ENCODE peak calls at places on chromosomes 11 and 22, in four cellular contexts. P is glutamatergic neuron, K is progenitor cell of endocrine pancreas, I is kidney. F is an unnamed sample.

GRCh38 chr11:35491231-35491871 is 34.1 kb downstream of the PAMR1 start:
- DNase-seq in P (no peak), K (no peak), I (no peak), F (no peak)

GRCh38 chr22:42459273-42460040 is 27.3 kb upstream of the NFAM1 start:
- DNase-seq in P (no peak), K (no peak), I (peak), F (no peak)

GRCh38 chr22:17119481-17120202 is 1.5 kb downstream of the TMEM121B start:
- DNase-seq in P (peak), K (no peak), I (no peak), F (no peak)

GRCh38 chr11:35003658-35004057 is 87.2 kb downstream of the PDHX start:
- DNase-seq in P (no peak), K (no peak), I (no peak), F (no peak)

GRCh38 chr11:1237128-1237580 is 14.3 kb downstream of the MUC5B start:
- DNase-seq in P (peak), K (no peak), I (peak), F (no peak)

GRCh38 chr11:130832571-130833432 is 83.5 kb downstream of the SNX19 start:
- DNase-seq in P (no peak), K (no peak), I (no peak), F (no peak)

GRCh38 chr11:107999759-108000455 is 8.8 kb upstream of the CUL5 start:
- DNase-seq in P (no peak), K (peak), I (no peak), F (no peak)

GRCh38 chr22:21741790-21742189 is 6.2 kb upstream of the YPEL1 start:
- DNase-seq in P (peak), K (no peak), I (no peak), F (no peak)

GRCh38 chr22:23219787-23220484 is 39.6 kb downstream of the BCR start:
- DNase-seq in P (peak), K (no peak), I (peak), F (peak)

GRCh38 chr22:23113067-23113846 is 28.5 kb downstream of the RSPH14 start:
- DNase-seq in P (peak), K (no peak), I (no peak), F (no peak)

GRCh38 chr11:44627911-44628729 is 62.7 kb downstream of the CD82 start:
- DNase-seq in P (no peak), K (peak), I (no peak), F (no peak)

GRCh38 chr11:74170694-74171629 is at the start of the genes C2CD3 and PPME1:
- DNase-seq in P (peak), K (peak), I (peak), F (peak)
- TF ChIP-seq CTCF in P (peak), K (peak), I (no peak), F (no peak)

GRCh38 chr11:128323381-128323780 is 264.0 kb downstream of the ETS1 start:
- DNase-seq in P (no peak), K (no peak), I (no peak), F (no peak)
- TF ChIP-seq CTCF in P (no peak), K (no peak), I (peak), F (no peak)

GRCh38 chr22:19559956-19560355 is 35.7 kb upstream of the CLDN5 start:
- DNase-seq in P (no peak), K (no peak), I (no peak), F (no peak)

GRCh38 chr22:19554834-19555404 is 30.7 kb upstream of the CLDN5 start:
- DNase-seq in P (no peak), K (no peak), I (no peak), F (no peak)

GRCh38 chr22:19555651-19556050 is 31.4 kb upstream of the CLDN5 start:
- DNase-seq in P (no peak), K (no peak), I (no peak), F (no peak)

GRCh38 chr22:19556963-19557545 is 32.8 kb upstream of the CLDN5 start:
- DNase-seq in P (no peak), K (no peak), I (no peak), F (no peak)

GRCh38 chr22:19559324-19559811 is 35.2 kb upstream of the CLDN5 start:
- DNase-seq in P (no peak), K (no peak), I (no peak), F (no peak)
- TF ChIP-seq CTCF in P (no peak), K (no peak), I (no peak), F (no peak)

GRCh38 chr22:46036558-46037408 is 59.8 kb upstream of the WNT7B start:
- DNase-seq in P (no peak), K (peak), I (peak), F (no peak)
- TF ChIP-seq CTCF in P (no peak), K (no peak), I (peak), F (no peak)

DNA sequence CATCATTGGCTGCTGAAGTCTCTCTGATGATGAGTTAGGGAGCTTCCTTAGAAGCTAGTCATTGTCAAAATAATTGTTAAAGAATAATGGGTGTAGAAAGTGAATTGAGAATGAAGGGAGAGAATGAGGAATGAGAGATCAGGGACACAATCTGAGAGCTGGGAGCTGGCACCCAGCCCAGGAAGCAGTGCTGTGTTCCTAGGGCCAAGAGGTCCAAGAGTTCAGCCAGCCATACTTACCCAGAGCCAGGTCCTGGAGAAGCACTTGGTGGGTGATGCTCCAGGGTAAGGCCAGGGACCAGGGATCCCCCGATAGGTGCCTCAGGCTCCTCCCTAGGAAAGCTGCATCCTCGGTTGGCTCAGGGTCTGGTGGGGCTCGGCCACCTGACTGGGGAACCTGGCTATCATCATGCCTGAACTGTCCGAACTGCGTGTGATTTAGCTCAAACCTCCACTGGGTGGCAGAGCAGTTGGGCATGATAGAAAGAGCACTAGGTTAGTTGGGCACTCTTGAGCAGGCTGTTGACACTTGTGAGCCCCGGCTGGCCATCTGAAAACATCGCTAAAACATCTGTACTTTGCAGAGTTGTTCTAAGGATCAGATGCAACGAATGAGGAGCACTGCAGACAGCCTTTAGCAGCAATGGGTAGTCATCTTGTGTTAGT is 123.9 kb upstream of the NCAM1 start:
- DNase-seq in P (no peak), K (no peak), I (no peak), F (no peak)
- TF ChIP-seq CTCF in P (no peak), K (no peak), I (no peak), F (no peak)

DNA sequence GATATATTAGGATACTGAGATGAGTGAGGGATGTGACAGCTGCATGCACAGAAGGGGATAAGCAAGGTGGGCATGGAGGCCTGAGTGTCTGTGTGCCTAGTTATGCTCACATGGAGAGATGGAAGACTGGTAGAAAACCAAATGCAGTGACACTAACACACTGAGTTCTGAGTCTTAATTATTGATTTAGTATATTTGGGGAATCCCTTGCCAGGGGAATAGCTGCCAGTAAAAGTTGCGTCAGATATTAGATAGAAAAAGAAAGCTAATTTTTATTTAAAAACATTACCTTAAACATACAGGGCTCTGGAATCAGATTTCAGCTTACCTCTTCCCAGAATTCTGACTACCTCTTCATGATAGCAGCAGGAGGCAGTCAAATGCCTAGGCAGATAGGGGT is 620.5 kb downstream of the METTL15 start:
- DNase-seq in P (no peak), K (no peak), I (no peak), F (no peak)
- TF ChIP-seq CTCF in P (no peak), K (no peak), I (no peak), F (no peak)

DNA sequence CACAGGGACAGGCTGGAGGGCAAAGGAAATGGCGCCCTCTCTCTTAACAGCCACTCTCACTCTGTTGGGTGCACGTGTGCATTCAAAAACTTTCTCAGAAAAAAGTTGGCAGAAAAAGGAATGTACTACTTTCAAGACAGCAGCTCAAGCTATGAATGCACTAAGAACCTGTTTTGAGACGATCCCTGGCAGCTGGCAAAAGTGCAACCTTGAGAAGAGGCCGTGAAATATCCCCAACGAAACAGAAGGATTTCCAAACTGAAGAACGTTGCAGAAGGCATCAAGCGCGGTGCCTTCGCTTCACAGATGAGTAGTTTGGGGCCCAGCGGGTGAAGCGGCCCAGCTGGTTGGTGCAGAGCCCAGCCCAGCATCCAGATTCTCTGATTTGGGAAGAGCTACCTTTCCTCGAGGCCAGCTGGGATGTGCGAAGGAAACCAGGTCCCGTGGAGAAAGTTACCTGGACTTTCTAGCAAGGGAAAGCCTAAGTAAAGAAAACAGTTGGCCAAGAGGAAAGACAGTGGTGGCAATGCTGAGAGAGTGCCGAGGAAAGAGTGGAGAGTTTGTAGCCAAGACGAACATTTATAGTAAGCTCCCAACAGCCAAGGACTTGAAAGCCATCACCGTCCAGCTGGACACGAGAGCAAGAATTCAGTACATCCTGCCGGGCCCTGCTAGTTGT is 16.3 kb downstream of the IFT27 start:
- DNase-seq in P (no peak), K (no peak), I (no peak), F (no peak)
- TF ChIP-seq CTCF in P (no peak), K (no peak), I (no peak), F (no peak)